ENCODE peak calls at places on chromosome 7, in nine cellular contexts. One of them, this sample, is unnamed.

GRCh38 chr7:24573554-24574338 is 494 bp downstream of the PALS2 start:
- DNase-seq in stimulated activated naive B cell treated with anti-CD40 and anti-IgM and Interleukin-4, amounts not matched to agents 10 μg/mL and 1 μg/mL and 100 μg/mL, for 72 hours: peak; percentile 47
- DNase-seq in activated CD8-positive, alpha-beta memory T cell treated with anti-CD3 and anti-CD28 coated beads, Interleukin-2, amount 50 U/mL, for 4 hours: peak; percentile 52
- DNase-seq in stimulated activated CD4-positive, alpha-beta T cell treated with anti-CD3 and anti-CD28 coated beads, Interleukin-2, amount 100 ng/mL, for 24 hours: peak; percentile 42
- DNase-seq in mesenchymal stem cell: peak; percentile 72
- DNase-seq in activated naive CD8-positive, alpha-beta T cell treated with anti-CD3 and anti-CD28 coated beads, Interleukin-2, amount 50 U/mL, for 24 hours: peak; percentile 53
- DNase-seq in endothelial cell: peak; percentile 62
- DNase-seq in amniotic stem cell: no peak
- DNase-seq in RCC 7860: peak; percentile 44
- DNase-seq in this sample: no peak

GRCh38 chr7:43531700-43532099 is 51.2 kb upstream of the STK17A start:
- DNase-seq in stimulated activated CD4-positive, alpha-beta T cell treated with anti-CD3 and anti-CD28 coated beads, Interleukin-2, amount 100 ng/mL, for 24 hours: no peak
- DNase-seq in mesenchymal stem cell: no peak
- DNase-seq in stimulated activated naive B cell treated with anti-CD40 and anti-IgM and Interleukin-4, amounts not matched to agents 10 μg/mL and 1 μg/mL and 100 μg/mL, for 72 hours: no peak
- DNase-seq in activated naive CD8-positive, alpha-beta T cell treated with anti-CD3 and anti-CD28 coated beads, Interleukin-2, amount 50 U/mL, for 24 hours: no peak
- DNase-seq in amniotic stem cell: no peak
- DNase-seq in activated CD8-positive, alpha-beta memory T cell treated with anti-CD3 and anti-CD28 coated beads, Interleukin-2, amount 50 U/mL, for 4 hours: no peak
- DNase-seq in RCC 7860: no peak
- DNase-seq in endothelial cell: no peak
- DNase-seq in this sample: no peak

GRCh38 chr7:129845178-129845971 is 107.4 kb downstream of the UBE2H start:
- DNase-seq in activated naive CD8-positive, alpha-beta T cell treated with anti-CD3 and anti-CD28 coated beads, Interleukin-2, amount 50 U/mL, for 24 hours: no peak
- DNase-seq in endothelial cell: no peak
- DNase-seq in amniotic stem cell: peak; percentile 22
- DNase-seq in RCC 7860: peak; percentile 89
- DNase-seq in activated CD8-positive, alpha-beta memory T cell treated with anti-CD3 and anti-CD28 coated beads, Interleukin-2, amount 50 U/mL, for 4 hours: no peak
- DNase-seq in mesenchymal stem cell: peak; percentile 80
- DNase-seq in stimulated activated naive B cell treated with anti-CD40 and anti-IgM and Interleukin-4, amounts not matched to agents 10 μg/mL and 1 μg/mL and 100 μg/mL, for 72 hours: no peak
- DNase-seq in stimulated activated CD4-positive, alpha-beta T cell treated with anti-CD3 and anti-CD28 coated beads, Interleukin-2, amount 100 ng/mL, for 24 hours: no peak
- DNase-seq in this sample: no peak

GRCh38 chr7:140639366-140640053 is 1.1 kb downstream of the DENND2A start:
- DNase-seq in mesenchymal stem cell: peak; percentile 84
- DNase-seq in amniotic stem cell: no peak
- DNase-seq in RCC 7860: no peak
- DNase-seq in activated CD8-positive, alpha-beta memory T cell treated with anti-CD3 and anti-CD28 coated beads, Interleukin-2, amount 50 U/mL, for 4 hours: no peak
- DNase-seq in stimulated activated CD4-positive, alpha-beta T cell treated with anti-CD3 and anti-CD28 coated beads, Interleukin-2, amount 100 ng/mL, for 24 hours: peak; percentile 37
- DNase-seq in stimulated activated naive B cell treated with anti-CD40 and anti-IgM and Interleukin-4, amounts not matched to agents 10 μg/mL and 1 μg/mL and 100 μg/mL, for 72 hours: no peak
- DNase-seq in activated naive CD8-positive, alpha-beta T cell treated with anti-CD3 and anti-CD28 coated beads, Interleukin-2, amount 50 U/mL, for 24 hours: peak; percentile 18
- DNase-seq in endothelial cell: peak; percentile 32
- DNase-seq in this sample: no peak

GRCh38 chr7:45563804-45564461 is 10.2 kb upstream of the ADCY1 start:
- DNase-seq in activated naive CD8-positive, alpha-beta T cell treated with anti-CD3 and anti-CD28 coated beads, Interleukin-2, amount 50 U/mL, for 24 hours: no peak
- DNase-seq in stimulated activated CD4-positive, alpha-beta T cell treated with anti-CD3 and anti-CD28 coated beads, Interleukin-2, amount 100 ng/mL, for 24 hours: no peak
- DNase-seq in mesenchymal stem cell: no peak
- DNase-seq in amniotic stem cell: no peak
- DNase-seq in RCC 7860: no peak
- DNase-seq in endothelial cell: no peak
- DNase-seq in stimulated activated naive B cell treated with anti-CD40 and anti-IgM and Interleukin-4, amounts not matched to agents 10 μg/mL and 1 μg/mL and 100 μg/mL, for 72 hours: no peak
- DNase-seq in activated CD8-positive, alpha-beta memory T cell treated with anti-CD3 and anti-CD28 coated beads, Interleukin-2, amount 50 U/mL, for 4 hours: no peak
- DNase-seq in this sample: no peak

GRCh38 chr7:123260428-123260960 is 60.7 kb upstream of the SLC13A1 start:
- DNase-seq in activated naive CD8-positive, alpha-beta T cell treated with anti-CD3 and anti-CD28 coated beads, Interleukin-2, amount 50 U/mL, for 24 hours: no peak
- DNase-seq in endothelial cell: no peak
- DNase-seq in activated CD8-positive, alpha-beta memory T cell treated with anti-CD3 and anti-CD28 coated beads, Interleukin-2, amount 50 U/mL, for 4 hours: no peak
- DNase-seq in amniotic stem cell: no peak
- DNase-seq in stimulated activated naive B cell treated with anti-CD40 and anti-IgM and Interleukin-4, amounts not matched to agents 10 μg/mL and 1 μg/mL and 100 μg/mL, for 72 hours: no peak
- DNase-seq in RCC 7860: no peak
- DNase-seq in stimulated activated CD4-positive, alpha-beta T cell treated with anti-CD3 and anti-CD28 coated beads, Interleukin-2, amount 100 ng/mL, for 24 hours: no peak
- DNase-seq in mesenchymal stem cell: no peak
- DNase-seq in this sample: no peak

GRCh38 chr7:44401692-44402091 is 76.3 kb upstream of the CAMK2B start:
- DNase-seq in activated naive CD8-positive, alpha-beta T cell treated with anti-CD3 and anti-CD28 coated beads, Interleukin-2, amount 50 U/mL, for 24 hours: no peak
- DNase-seq in mesenchymal stem cell: no peak
- DNase-seq in stimulated activated naive B cell treated with anti-CD40 and anti-IgM and Interleukin-4, amounts not matched to agents 10 μg/mL and 1 μg/mL and 100 μg/mL, for 72 hours: no peak
- DNase-seq in endothelial cell: no peak
- DNase-seq in RCC 7860: no peak
- DNase-seq in activated CD8-positive, alpha-beta memory T cell treated with anti-CD3 and anti-CD28 coated beads, Interleukin-2, amount 50 U/mL, for 4 hours: no peak
- DNase-seq in stimulated activated CD4-positive, alpha-beta T cell treated with anti-CD3 and anti-CD28 coated beads, Interleukin-2, amount 100 ng/mL, for 24 hours: no peak
- DNase-seq in amniotic stem cell: no peak
- DNase-seq in this sample: no peak

GRCh38 chr7:363626-364025 is 73.7 kb downstream of the FOXL3 start:
- DNase-seq in activated naive CD8-positive, alpha-beta T cell treated with anti-CD3 and anti-CD28 coated beads, Interleukin-2, amount 50 U/mL, for 24 hours: no peak
- DNase-seq in stimulated activated naive B cell treated with anti-CD40 and anti-IgM and Interleukin-4, amounts not matched to agents 10 μg/mL and 1 μg/mL and 100 μg/mL, for 72 hours: no peak
- DNase-seq in activated CD8-positive, alpha-beta memory T cell treated with anti-CD3 and anti-CD28 coated beads, Interleukin-2, amount 50 U/mL, for 4 hours: no peak
- DNase-seq in RCC 7860: no peak
- DNase-seq in mesenchymal stem cell: no peak
- DNase-seq in stimulated activated CD4-positive, alpha-beta T cell treated with anti-CD3 and anti-CD28 coated beads, Interleukin-2, amount 100 ng/mL, for 24 hours: no peak
- DNase-seq in endothelial cell: no peak
- DNase-seq in amniotic stem cell: no peak
- DNase-seq in this sample: no peak

GRCh38 chr7:31979690-31980330 is 90.4 kb downstream of the PDE1C start:
- DNase-seq in activated CD8-positive, alpha-beta memory T cell treated with anti-CD3 and anti-CD28 coated beads, Interleukin-2, amount 50 U/mL, for 4 hours: no peak
- DNase-seq in activated naive CD8-positive, alpha-beta T cell treated with anti-CD3 and anti-CD28 coated beads, Interleukin-2, amount 50 U/mL, for 24 hours: no peak
- DNase-seq in endothelial cell: no peak
- DNase-seq in mesenchymal stem cell: no peak
- DNase-seq in stimulated activated naive B cell treated with anti-CD40 and anti-IgM and Interleukin-4, amounts not matched to agents 10 μg/mL and 1 μg/mL and 100 μg/mL, for 72 hours: no peak
- DNase-seq in RCC 7860: no peak
- DNase-seq in amniotic stem cell: no peak
- DNase-seq in stimulated activated CD4-positive, alpha-beta T cell treated with anti-CD3 and anti-CD28 coated beads, Interleukin-2, amount 100 ng/mL, for 24 hours: no peak
- DNase-seq in this sample: no peak

GRCh38 chr7:155130493-155130892 is 60.4 kb downstream of the HTR5A start:
- DNase-seq in amniotic stem cell: no peak
- DNase-seq in stimulated activated naive B cell treated with anti-CD40 and anti-IgM and Interleukin-4, amounts not matched to agents 10 μg/mL and 1 μg/mL and 100 μg/mL, for 72 hours: no peak
- DNase-seq in activated CD8-positive, alpha-beta memory T cell treated with anti-CD3 and anti-CD28 coated beads, Interleukin-2, amount 50 U/mL, for 4 hours: no peak
- DNase-seq in endothelial cell: no peak
- DNase-seq in activated naive CD8-positive, alpha-beta T cell treated with anti-CD3 and anti-CD28 coated beads, Interleukin-2, amount 50 U/mL, for 24 hours: no peak
- DNase-seq in RCC 7860: no peak
- DNase-seq in mesenchymal stem cell: no peak
- DNase-seq in stimulated activated CD4-positive, alpha-beta T cell treated with anti-CD3 and anti-CD28 coated beads, Interleukin-2, amount 100 ng/mL, for 24 hours: no peak
- DNase-seq in this sample: no peak

GRCh38 chr7:112619343-112619742 is 138.6 kb downstream of the LSMEM1 start:
- DNase-seq in activated CD8-positive, alpha-beta memory T cell treated with anti-CD3 and anti-CD28 coated beads, Interleukin-2, amount 50 U/mL, for 4 hours: no peak
- DNase-seq in amniotic stem cell: no peak
- DNase-seq in endothelial cell: no peak
- DNase-seq in mesenchymal stem cell: no peak
- DNase-seq in stimulated activated naive B cell treated with anti-CD40 and anti-IgM and Interleukin-4, amounts not matched to agents 10 μg/mL and 1 μg/mL and 100 μg/mL, for 72 hours: no peak
- DNase-seq in RCC 7860: no peak
- DNase-seq in activated naive CD8-positive, alpha-beta T cell treated with anti-CD3 and anti-CD28 coated beads, Interleukin-2, amount 50 U/mL, for 24 hours: no peak
- DNase-seq in stimulated activated CD4-positive, alpha-beta T cell treated with anti-CD3 and anti-CD28 coated beads, Interleukin-2, amount 100 ng/mL, for 24 hours: no peak
- DNase-seq in this sample: no peak

GRCh38 chr7:40826419-40827216 is 691.8 kb downstream of the SUGCT start:
- DNase-seq in amniotic stem cell: peak; percentile 33
- DNase-seq in stimulated activated CD4-positive, alpha-beta T cell treated with anti-CD3 and anti-CD28 coated beads, Interleukin-2, amount 100 ng/mL, for 24 hours: no peak
- DNase-seq in activated CD8-positive, alpha-beta memory T cell treated with anti-CD3 and anti-CD28 coated beads, Interleukin-2, amount 50 U/mL, for 4 hours: no peak
- DNase-seq in stimulated activated naive B cell treated with anti-CD40 and anti-IgM and Interleukin-4, amounts not matched to agents 10 μg/mL and 1 μg/mL and 100 μg/mL, for 72 hours: no peak
- DNase-seq in endothelial cell: no peak
- DNase-seq in RCC 7860: no peak
- DNase-seq in activated naive CD8-positive, alpha-beta T cell treated with anti-CD3 and anti-CD28 coated beads, Interleukin-2, amount 50 U/mL, for 24 hours: no peak
- DNase-seq in mesenchymal stem cell: peak; percentile 83
- DNase-seq in this sample: no peak

GRCh38 chr7:133576769-133577168 is 323.9 kb downstream of the EXOC4 start:
- DNase-seq in stimulated activated CD4-positive, alpha-beta T cell treated with anti-CD3 and anti-CD28 coated beads, Interleukin-2, amount 100 ng/mL, for 24 hours: no peak
- DNase-seq in activated CD8-positive, alpha-beta memory T cell treated with anti-CD3 and anti-CD28 coated beads, Interleukin-2, amount 50 U/mL, for 4 hours: no peak
- DNase-seq in amniotic stem cell: no peak
- DNase-seq in stimulated activated naive B cell treated with anti-CD40 and anti-IgM and Interleukin-4, amounts not matched to agents 10 μg/mL and 1 μg/mL and 100 μg/mL, for 72 hours: no peak
- DNase-seq in RCC 7860: no peak
- DNase-seq in mesenchymal stem cell: no peak
- DNase-seq in endothelial cell: no peak
- DNase-seq in activated naive CD8-positive, alpha-beta T cell treated with anti-CD3 and anti-CD28 coated beads, Interleukin-2, amount 50 U/mL, for 24 hours: no peak
- DNase-seq in this sample: no peak

GRCh38 chr7:153397906-153398305 is 638.4 kb downstream of the ACTR3B start:
- DNase-seq in amniotic stem cell: no peak
- DNase-seq in stimulated activated naive B cell treated with anti-CD40 and anti-IgM and Interleukin-4, amounts not matched to agents 10 μg/mL and 1 μg/mL and 100 μg/mL, for 72 hours: no peak
- DNase-seq in activated naive CD8-positive, alpha-beta T cell treated with anti-CD3 and anti-CD28 coated beads, Interleukin-2, amount 50 U/mL, for 24 hours: no peak
- DNase-seq in activated CD8-positive, alpha-beta memory T cell treated with anti-CD3 and anti-CD28 coated beads, Interleukin-2, amount 50 U/mL, for 4 hours: no peak
- DNase-seq in endothelial cell: no peak
- DNase-seq in stimulated activated CD4-positive, alpha-beta T cell treated with anti-CD3 and anti-CD28 coated beads, Interleukin-2, amount 100 ng/mL, for 24 hours: no peak
- DNase-seq in RCC 7860: no peak
- DNase-seq in mesenchymal stem cell: no peak
- DNase-seq in this sample: no peak

GRCh38 chr7:156128496-156128895 is 316.2 kb upstream of the SHH start:
- DNase-seq in mesenchymal stem cell: no peak
- DNase-seq in stimulated activated CD4-positive, alpha-beta T cell treated with anti-CD3 and anti-CD28 coated beads, Interleukin-2, amount 100 ng/mL, for 24 hours: no peak
- DNase-seq in amniotic stem cell: no peak
- DNase-seq in RCC 7860: no peak
- DNase-seq in activated CD8-positive, alpha-beta memory T cell treated with anti-CD3 and anti-CD28 coated beads, Interleukin-2, amount 50 U/mL, for 4 hours: no peak
- DNase-seq in stimulated activated naive B cell treated with anti-CD40 and anti-IgM and Interleukin-4, amounts not matched to agents 10 μg/mL and 1 μg/mL and 100 μg/mL, for 72 hours: no peak
- DNase-seq in endothelial cell: no peak
- DNase-seq in activated naive CD8-positive, alpha-beta T cell treated with anti-CD3 and anti-CD28 coated beads, Interleukin-2, amount 50 U/mL, for 24 hours: no peak
- DNase-seq in this sample: no peak

GRCh38 chr7:130006771-130007170 is 44.4 kb downstream of the ZC3HC1 start:
- DNase-seq in activated naive CD8-positive, alpha-beta T cell treated with anti-CD3 and anti-CD28 coated beads, Interleukin-2, amount 50 U/mL, for 24 hours: no peak
- DNase-seq in mesenchymal stem cell: no peak
- DNase-seq in endothelial cell: no peak
- DNase-seq in stimulated activated naive B cell treated with anti-CD40 and anti-IgM and Interleukin-4, amounts not matched to agents 10 μg/mL and 1 μg/mL and 100 μg/mL, for 72 hours: no peak
- DNase-seq in RCC 7860: no peak
- DNase-seq in stimulated activated CD4-positive, alpha-beta T cell treated with anti-CD3 and anti-CD28 coated beads, Interleukin-2, amount 100 ng/mL, for 24 hours: no peak
- DNase-seq in amniotic stem cell: no peak
- DNase-seq in activated CD8-positive, alpha-beta memory T cell treated with anti-CD3 and anti-CD28 coated beads, Interleukin-2, amount 50 U/mL, for 4 hours: no peak
- DNase-seq in this sample: no peak

This sample was measured in GM12864.